ENCODE peak calls at places on chromosomes 12 and 14, in nine cellular contexts. T, Y, A, J, D, Q, B, M and V are unnamed samples.

GRCh38 chr14:57461777-57462320 is 31.8 kb downstream of the CCDC198 start:
- DNase-seq in T (no peak), Y (no peak), A (no peak), J (no peak), D (no peak), Q (no peak), B (no peak), M (no peak), V (no peak)

GRCh38 chr14:77007339-77007974 is 21.1 kb downstream of the IRF2BPL start:
- DNase-seq in T (no peak), Y (no peak), A (no peak), J (no peak), D (no peak), Q (no peak), B (no peak), M (no peak), V (no peak)

GRCh38 chr14:31244626-31245025 is 37.0 kb upstream of the HECTD1 start:
- DNase-seq in T (no peak), Y (no peak), A (no peak), J (no peak), D (no peak), Q (no peak), B (no peak), M (no peak), V (no peak)

GRCh38 chr14:56195219-56195618 is 77.0 kb downstream of the PELI2 start:
- DNase-seq in T (no peak), Y (no peak), A (no peak), J (no peak), D (no peak), Q (no peak), B (no peak), M (no peak), V (no peak)

GRCh38 chr12:26445909-26446308 is 250.5 kb downstream of the SSPN start:
- DNase-seq in T (no peak), Y (no peak), A (no peak), J (no peak), D (no peak), Q (no peak), B (no peak), M (no peak), V (no peak)

GRCh38 chr14:51473351-51473750 is 178.4 kb upstream of the FRMD6 start:
- DNase-seq in T (no peak), Y (no peak), A (no peak), J (no peak), D (no peak), Q (no peak), B (no peak), M (no peak), V (no peak)

GRCh38 chr12:87227157-87227556 is 802.0 kb downstream of the C12orf50 start:
- DNase-seq in T (no peak), Y (no peak), A (no peak), J (no peak), D (no peak), Q (no peak), B (no peak), M (no peak), V (no peak)

GRCh38 chr12:69136931-69137613 is 102.3 kb upstream of the CPSF6 start:
- DNase-seq in T (no peak), Y (no peak), A (no peak), J (no peak), D (no peak), Q (no peak), B (no peak), M (no peak), V (no peak)

GRCh38 chr12:123388948-123389559 is 5.1 kb downstream of the KMT5A start:
- DNase-seq in T (no peak), Y (no peak), A (no peak), J (no peak), D (no peak), Q (no peak), B (no peak), M (no peak), V (no peak)

GRCh38 chr14:23984891-23985607 is 3.7 kb upstream of the DHRS4L2 start:
- DNase-seq in T (no peak), Y (no peak), A (no peak), J (no peak), D (no peak), Q (peak), B (no peak), M (peak), V (peak)

GRCh38 chr12:46233418-46233817 is 35.4 kb downstream of the SLC38A1 start:
- DNase-seq in T (no peak), Y (no peak), A (no peak), J (no peak), D (no peak), Q (no peak), B (no peak), M (no peak), V (no peak)

GRCh38 chr12:54431911-54432814 is 13.1 kb upstream of the ITGA5 start:
- DNase-seq in T (peak), Y (peak), A (peak), J (peak), D (no peak), Q (peak), B (no peak), M (peak), V (no peak)

GRCh38 chr14:64711039-64711438 is 6.8 kb downstream of the PLEKHG3 start:
- DNase-seq in T (no peak), Y (no peak), A (no peak), J (no peak), D (no peak), Q (no peak), B (no peak), M (peak), V (no peak)